ENCODE peak calls at places on chromosomes 13 and 19, in eight cellular contexts. T is AML-193; J is non-pigmented ciliary epithelial cell; C is left ventricle myocardium inferior; V is GM12891; D is DMS79 treated with DMSO at 0.1 percent for 48 hours; K is CD8-positive, alpha-beta memory T cell; N is RWPE1. R is an unnamed sample.

GRCh38 chr13:45194081-45194939 is 6.5 kb downstream of the KCTD4 start:
- DNase-seq in J (no peak), K (no peak), D (no peak), N (no peak), V (no peak), T (no peak), C (peak), R (no peak)

GRCh38 chr19:41882568-41883462 is at the start of gene ARHGEF1:
- DNase-seq in T (peak), K (peak), C (peak), D (no peak), J (no peak), N (peak), V (no peak), R (no peak)

GRCh38 chr13:26202365-26202972 is 19.6 kb downstream of the RNF6 start:
- DNase-seq in K (no peak), V (no peak), T (no peak), N (no peak), D (peak), J (peak), C (no peak), R (no peak)

GRCh38 chr19:1839658-1840540 is 8.4 kb downstream of the REXO1 start:
- DNase-seq in K (no peak), T (no peak), N (no peak), V (no peak), C (no peak), D (no peak), J (no peak), R (no peak)

GRCh38 chr19:33040994-33041827 is 23.5 kb downstream of the RHPN2 start:
- DNase-seq in J (no peak), V (no peak), N (peak), K (no peak), D (peak), T (no peak), C (no peak), R (peak)

GRCh38 chr19:17755533-17755885 is 4.2 kb downstream of the FCHO1 start:
- DNase-seq in V (no peak), T (no peak), D (no peak), N (no peak), C (no peak), K (no peak), J (no peak), R (no peak)

GRCh38 chr13:32838985-32839384 is 177.2 kb upstream of the KL start:
- DNase-seq in D (peak), K (no peak), T (no peak), V (no peak), C (no peak), N (no peak), J (no peak), R (no peak)

GRCh38 chr13:23588576-23589141 is 18.4 kb downstream of the TNFRSF19 start:
- DNase-seq in T (no peak), C (no peak), K (no peak), D (no peak), N (no peak), J (no peak), V (no peak), R (no peak)

GRCh38 chr19:49530708-49531107 is 2.9 kb downstream of the RCN3 start:
- DNase-seq in N (no peak), D (no peak), J (no peak), V (no peak), T (no peak), C (no peak), K (no peak), R (no peak)

GRCh38 chr13:89900104-89900760 is 1447.3 kb upstream of the MIR17HG start:
- DNase-seq in D (no peak), K (no peak), T (no peak), J (no peak), V (no peak), C (no peak), N (peak), R (no peak)

GRCh38 chr19:28977826-28978225 is 235.1 kb downstream of the UQCRFS1 start:
- DNase-seq in N (no peak), V (no peak), J (no peak), K (no peak), C (no peak), D (no peak), T (no peak), R (no peak)

GRCh38 chr13:41402695-41403511 is 54.4 kb upstream of the RGCC start:
- DNase-seq in C (no peak), V (no peak), J (no peak), K (no peak), N (no peak), D (no peak), T (no peak), R (no peak)

GRCh38 chr19:14497347-14497921 is 1.5 kb upstream of the GIPC1 start:
- DNase-seq in V (no peak), N (no peak), K (no peak), J (no peak), C (no peak), D (no peak), T (no peak), R (no peak)

GRCh38 chr13:41470187-41470586 is 12.8 kb downstream of the RGCC start:
- DNase-seq in V (no peak), T (no peak), J (no peak), C (no peak), N (no peak), K (peak), D (no peak), R (no peak)

GRCh38 chr13:108944760-108945159 is 315.3 kb downstream of the MYO16 start:
- DNase-seq in K (no peak), T (no peak), V (no peak), N (peak), D (no peak), J (no peak), C (no peak), R (no peak)

GRCh38 chr13:90416519-90416918 is 931.0 kb upstream of the MIR17HG start:
- DNase-seq in N (no peak), J (peak), K (no peak), D (no peak), T (no peak), V (no peak), C (no peak), R (peak)

GRCh38 chr19:18847516-18848463 is 16.0 kb downstream of the UPF1 start:
- DNase-seq in T (no peak), V (no peak), C (no peak), D (no peak), N (no peak), K (no peak), J (no peak), R (no peak)

GRCh38 chr13:112466132-112467025 is 90.2 kb downstream of the SPACA7 start:
- DNase-seq in C (no peak), T (no peak), D (no peak), K (no peak), V (no peak), J (no peak), N (no peak), R (no peak)

GRCh38 chr13:97310809-97311436 is 88.8 kb downstream of the MBNL2 start:
- DNase-seq in T (no peak), J (no peak), N (no peak), K (no peak), D (no peak), V (no peak), C (no peak), R (no peak)

GRCh38 chr13:23183292-23183691 is 2.5 kb downstream of the SGCG start:
- DNase-seq in J (no peak), V (no peak), N (no peak), C (peak), K (no peak), D (no peak), T (no peak), R (no peak)

GRCh38 chr13:46575843-46576242 is 22.9 kb downstream of the LRCH1 start:
- DNase-seq in J (no peak), T (no peak), K (no peak), N (peak), V (no peak), C (no peak), D (no peak), R (no peak)

GRCh38 chr13:39951301-39951700 is 295.8 kb downstream of the COG6 start:
- DNase-seq in T (no peak), J (no peak), K (no peak), V (no peak), N (no peak), D (no peak), C (no peak), R (no peak)

GRCh38 chr13:41652735-41653361 is 195.5 kb downstream of the RGCC start:
- DNase-seq in C (no peak), J (peak), N (peak), D (peak), T (peak), K (peak), V (peak), R (peak)

GRCh38 chr19:41228486-41228885 is 9.5 kb downstream of the AXL start:
- DNase-seq in D (no peak), K (no peak), V (no peak), T (no peak), J (no peak), N (no peak), C (no peak), R (no peak)

GRCh38 chr13:46119883-46120614 is 15.2 kb upstream of the CPB2 start:
- DNase-seq in T (no peak), K (no peak), V (no peak), N (peak), D (peak), C (no peak), J (peak), R (peak)

GRCh38 chr13:21639604-21640003 is 31.3 kb upstream of the FGF9 start:
- DNase-seq in C (no peak), K (no peak), D (peak), N (no peak), J (no peak), T (no peak), V (no peak), R (no peak)

GRCh38 chr13:71797487-71797886 is 69.5 kb downstream of the DACH1 start:
- DNase-seq in V (no peak), T (peak), J (no peak), D (no peak), K (no peak), N (no peak), C (no peak), R (no peak)

GRCh38 chr19:31583148-31583547 is 233.9 kb upstream of the TSHZ3 start:
- DNase-seq in K (no peak), V (no peak), D (no peak), C (no peak), N (no peak), J (no peak), T (no peak), R (no peak)

GRCh38 chr13:107712145-107712544 is 503.2 kb downstream of the LIG4 start:
- DNase-seq in T (no peak), N (no peak), V (no peak), C (no peak), D (no peak), K (no peak), J (no peak), R (no peak)

GRCh38 chr13:48818495-48818961 is 157.2 kb upstream of the FNDC3A start:
- DNase-seq in V (no peak), N (peak), C (no peak), J (peak), T (no peak), D (no peak), K (no peak), R (peak)

GRCh38 chr19:1122972-1123363 is 19.2 kb downstream of the GPX4 start:
- DNase-seq in N (peak), T (no peak), C (no peak), K (no peak), J (no peak), V (peak), D (no peak), R (no peak)

GRCh38 chr19:58097783-58098681 is at the start of gene ZSCAN18:
- DNase-seq in K (peak), V (peak), J (peak), D (peak), T (peak), C (peak), N (peak), R (peak)

GRCh38 chr13:46173656-46174055 is 8.3 kb downstream of the LCP1 start:
- DNase-seq in T (peak), N (no peak), V (no peak), J (no peak), D (no peak), C (no peak), K (peak), R (no peak)

GRCh38 chr13:114279146-114279545 is 2.3 kb upstream of the UPF3A start:
- DNase-seq in D (no peak), J (no peak), V (no peak), K (no peak), C (no peak), N (no peak), T (no peak), R (no peak)

GRCh38 chr19:55086730-55087541 is 11.3 kb downstream of the EPS8L1 start:
- DNase-seq in C (peak), D (peak), N (peak), V (peak), J (peak), T (no peak), K (peak), R (peak)

GRCh38 chr13:18944501-18945068 is 237.0 kb downstream of the TUBA3C start:
- DNase-seq in C (no peak), T (no peak), K (no peak), D (no peak), V (no peak), N (no peak), J (no peak), R (no peak)

GRCh38 chr19:19149402-19149801 is 11.1 kb upstream of the TMEM161A start:
- DNase-seq in T (no peak), V (no peak), C (no peak), K (no peak), J (no peak), N (no peak), D (no peak), R (no peak)

GRCh38 chr13:114123876-114124275 is 8.5 kb downstream of the RASA3 start:
- DNase-seq in N (no peak), C (no peak), D (no peak), T (no peak), J (no peak), V (no peak), K (no peak), R (no peak)

GRCh38 chr13:19860884-19861655 is 2.4 kb downstream of the ZMYM5 start:
- DNase-seq in K (no peak), N (no peak), D (no peak), J (no peak), T (no peak), C (no peak), V (no peak), R (peak)